ENCODE peak calls at places on chromosome 16, in eight cellular contexts. C is HCT116, L is right lobe of liver, U is BJ, G is cardiac muscle cell, S is tibial nerve, V is lung, N is A549. J is an unnamed sample.

GRCh38 chr16:76571755-76572154 is 294.6 kb downstream of the CNTNAP4 start:
- DNase-seq in C (no peak), L (no peak), U (no peak), G (no peak), S (no peak), V (no peak), N (no peak), J (no peak)

GRCh38 chr16:13479549-13479948 is 440.4 kb upstream of the ERCC4 start:
- DNase-seq in C (no peak), L (no peak), U (no peak), G (no peak), S (no peak), V (no peak), N (no peak), J (no peak)

GRCh38 chr16:82535262-82535661 is 91.5 kb upstream of the CDH13 start:
- DNase-seq in C (no peak), L (no peak), U (no peak), G (no peak), S (no peak), V (no peak), N (no peak), J (no peak)

GRCh38 chr16:74448990-74449389 is 27.7 kb upstream of the CLEC18B start:
- DNase-seq in C (peak; percentile 63), L (peak; percentile 61), U (peak; percentile 89), G (no peak), S (peak; percentile 78), V (peak; percentile 58), N (peak; percentile 73), J (no peak)

GRCh38 chr16:76265434-76266045 is 11.7 kb upstream of the CNTNAP4 start:
- DNase-seq in C (peak; percentile 6), L (peak; percentile 50), U (no peak), G (no peak), S (no peak), V (no peak), N (peak; percentile 27), J (peak; percentile 47)

GRCh38 chr16:30356401-30357084 is 1.4 kb upstream of the CD2BP2 start:
- DNase-seq in C (no peak), L (peak; percentile 78), U (no peak), G (no peak), S (no peak), V (no peak), N (no peak), J (no peak)

GRCh38 chr16:65195998-65196397 is 74.1 kb upstream of the CDH11 start:
- DNase-seq in C (no peak), L (no peak), U (no peak), G (no peak), S (no peak), V (no peak), N (no peak), J (no peak)

GRCh38 chr16:89615596-89616090 is 2.2 kb downstream of the DPEP1 start:
- DNase-seq in C (no peak), L (no peak), U (no peak), G (peak; percentile 36), S (no peak), V (no peak), N (no peak), J (peak; percentile 75)

GRCh38 chr16:13453325-13453724 is 466.6 kb upstream of the ERCC4 start:
- DNase-seq in C (no peak), L (peak; percentile 49), U (no peak), G (peak; percentile 11), S (no peak), V (no peak), N (no peak), J (no peak)

GRCh38 chr16:81036751-81037350 is 1.2 kb downstream of the ATMIN start:
- DNase-seq in C (no peak), L (no peak), U (no peak), G (no peak), S (no peak), V (no peak), N (peak; percentile 8), J (no peak)

GRCh38 chr16:74297296-74297665 is 667 bp downstream of the PSMD7 start:
- DNase-seq in C (no peak), L (no peak), U (no peak), G (peak; percentile 11), S (no peak), V (no peak), N (no peak), J (peak; percentile 28)

GRCh38 chr16:56352351-56353053 is 72.8 kb downstream of the AMFR start:
- DNase-seq in C (no peak), L (peak; percentile 23), U (no peak), G (no peak), S (no peak), V (no peak), N (no peak), J (no peak)

DNA sequence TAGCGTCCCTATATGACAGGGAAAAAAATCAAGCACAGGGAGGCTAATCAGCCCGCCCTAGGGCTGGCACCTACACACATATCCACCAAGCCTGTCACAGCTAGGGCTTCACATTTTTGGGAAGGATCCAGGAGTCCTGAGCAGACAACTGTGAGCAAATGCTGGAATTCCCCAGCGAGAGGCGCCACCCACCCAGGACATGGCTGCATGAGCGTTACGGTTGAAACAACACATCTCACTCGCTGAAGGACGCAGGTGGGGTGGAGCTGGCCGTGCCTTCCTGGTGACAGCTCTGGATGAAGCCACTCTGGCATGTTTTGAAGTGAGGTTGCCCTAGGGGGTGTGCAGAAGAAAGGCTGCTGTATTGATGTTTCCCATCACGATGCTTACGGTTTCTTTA is 315.1 kb upstream of the EEF2KMT start:
- DNase-seq in C (no peak), L (no peak), U (no peak), G (no peak), S (no peak), V (no peak), N (no peak), J (peak; percentile 46)
- TF ChIP-seq CTCF in C (no peak), L (no peak), U (no peak), G (no peak), S (no peak), V (no peak), N (no peak), J (no peak)

GRCh38 chr16:23296994-23297393 is 5.1 kb upstream of the SCNN1B start:
- DNase-seq in C (peak; percentile 31), L (no peak), U (no peak), G (no peak), S (no peak), V (no peak), N (peak; percentile 57), J (no peak)
- TF ChIP-seq CTCF in C (peak; percentile 63), L (peak; percentile 8), U (no peak), G (no peak), S (no peak), V (no peak), N (no peak), J (no peak)

GRCh38 chr16:3490911-3491629 is 4.2 kb downstream of the C16orf90 start:
- DNase-seq in C (no peak), L (peak; percentile 65), U (no peak), G (no peak), S (no peak), V (no peak), N (no peak), J (no peak)
- TF ChIP-seq CTCF in C (no peak), L (peak; percentile 33), U (no peak), G (no peak), S (no peak), V (no peak), N (no peak), J (no peak)

GRCh38 chr16:86073103-86073625 is 174.2 kb downstream of the IRF8 start:
- DNase-seq in C (no peak), L (no peak), U (no peak), G (no peak), S (no peak), V (no peak), N (no peak), J (no peak)
- TF ChIP-seq CTCF in C (no peak), L (no peak), U (no peak), G (no peak), S (no peak), V (no peak), N (no peak), J (no peak)

GRCh38 chr16:67226804-67227566 is at the start of gene TMEM208:
- DNase-seq in C (peak; percentile 95), L (peak; percentile 98), U (peak; percentile 92), G (peak; percentile 99), S (peak; percentile 98), V (peak; percentile 97), N (peak; percentile 98), J (peak; percentile 99)
- TF ChIP-seq CTCF in C (peak; percentile 46), L (peak; percentile 8), U (peak; percentile 17), G (peak; percentile 11), S (peak; percentile 49), V (peak; percentile 6), N (peak; percentile 36), J (no peak)

DNA sequence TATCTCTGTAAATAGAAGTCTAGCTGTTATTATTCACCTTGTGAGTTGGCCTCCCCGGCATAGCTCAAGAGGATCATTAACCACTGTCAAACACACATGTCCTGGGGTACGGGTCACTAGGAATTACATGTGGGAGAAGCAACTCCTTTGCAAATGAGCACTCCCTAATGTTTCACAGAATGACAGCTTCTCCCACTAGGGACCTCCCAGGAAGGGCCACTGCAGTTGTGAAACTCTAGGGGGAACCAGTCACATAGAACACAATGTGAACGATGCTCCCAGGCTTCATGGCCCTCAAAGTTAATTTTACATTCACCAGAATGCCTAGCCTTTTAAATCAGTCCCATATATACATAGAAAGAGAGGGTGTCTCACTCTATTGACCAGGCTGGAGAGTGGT is 12.4 kb upstream of the ZNF19 start:
- DNase-seq in C (no peak), L (no peak), U (no peak), G (no peak), S (no peak), V (no peak), N (no peak), J (no peak)
- TF ChIP-seq CTCF in C (no peak), L (no peak), U (no peak), G (peak; percentile 5), S (no peak), V (no peak), N (no peak), J (no peak)

DNA sequence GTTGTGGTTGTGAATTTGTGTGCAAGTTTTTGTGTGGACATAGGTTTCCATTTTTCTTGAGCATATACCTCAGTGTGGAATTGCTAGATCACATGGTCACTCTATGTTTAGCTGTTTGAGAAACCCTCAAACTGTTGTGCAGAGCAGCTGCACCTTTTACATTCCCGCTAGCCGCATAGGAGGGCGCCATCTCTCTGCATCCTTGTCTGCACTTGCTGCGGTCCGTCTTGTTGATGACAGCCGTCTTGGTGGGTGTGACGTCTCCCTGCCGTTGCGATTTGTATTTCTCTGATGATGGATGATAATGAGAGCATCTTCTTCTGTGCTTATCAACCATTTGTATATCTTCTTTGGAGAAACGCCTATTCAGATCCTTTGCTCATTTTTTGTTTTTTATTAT is 25.1 kb upstream of the IL17C start:
- DNase-seq in C (no peak), L (no peak), U (no peak), G (no peak), S (no peak), V (no peak), N (no peak), J (no peak)
- TF ChIP-seq CTCF in C (no peak), L (no peak), U (no peak), G (no peak), S (no peak), V (no peak), N (no peak), J (no peak)

J was measured in nephron progenitor cell.